ENCODE peak calls at places on chromosome 20, in six cellular contexts. O is nephron progenitor cell, D is epithelial cell of esophagus, S is cardiac fibroblast, N is PC-3, G is right lobe of liver. A is an unnamed sample.

GRCh38 chr20:57048027-57048869 is 218.2 kb downstream of the BMP7 start:
- DNase-seq in O (peak; percentile 69), D (peak; percentile 25), S (no peak), N (peak; percentile 70), G (no peak), A (peak; percentile 33)

GRCh38 chr20:25249198-25249931 is 1.5 kb downstream of the PYGB start:
- DNase-seq in O (no peak), D (peak; percentile 41), S (peak; percentile 29), N (peak; percentile 50), G (no peak), A (no peak)

GRCh38 chr20:23386304-23387117 is 24.5 kb downstream of the GZF1 start:
- DNase-seq in O (no peak), D (no peak), S (no peak), N (no peak), G (no peak), A (no peak)

GRCh38 chr20:63223121-63223825 is 7.3 kb upstream of the YTHDF1 start:
- DNase-seq in O (peak; percentile 65), D (peak; percentile 51), S (peak; percentile 45), N (peak; percentile 61), G (no peak), A (no peak)

GRCh38 chr20:1322511-1323245 is 6.3 kb downstream of the SDCBP2 start:
- DNase-seq in O (no peak), D (peak; percentile 94), S (peak; percentile 98), N (peak; percentile 85), G (no peak), A (no peak)

GRCh38 chr20:62066983-62067433 is 1.3 kb upstream of the TAF4 start:
- DNase-seq in O (no peak), D (no peak), S (peak; percentile 21), N (no peak), G (no peak), A (no peak)

GRCh38 chr20:62997626-62998025 is 9.1 kb downstream of the BHLHE23 start:
- DNase-seq in O (no peak), D (no peak), S (no peak), N (no peak), G (no peak), A (no peak)

GRCh38 chr20:35007413-35007812 is 51.7 kb downstream of the MYH7B start:
- DNase-seq in O (no peak), D (no peak), S (no peak), N (no peak), G (peak; percentile 22), A (no peak)

GRCh38 chr20:25314497-25315417 is 66.9 kb downstream of the PYGB start:
- DNase-seq in O (no peak), D (no peak), S (no peak), N (no peak), G (peak; percentile 40), A (no peak)

GRCh38 chr20:34637245-34638185 is 39.4 kb downstream of the PIGU start:
- DNase-seq in O (no peak), D (peak; percentile 60), S (peak; percentile 97), N (peak; percentile 39), G (no peak), A (no peak)

GRCh38 chr20:33211817-33212424 is 5.2 kb upstream of the BPIFA3 start:
- DNase-seq in O (peak; percentile 49), D (peak; percentile 63), S (peak; percentile 57), N (peak; percentile 69), G (peak; percentile 62), A (peak; percentile 58)

GRCh38 chr20:47888351-47888750 is 103.1 kb upstream of the SULF2 start:
- DNase-seq in O (no peak), D (no peak), S (no peak), N (no peak), G (no peak), A (no peak)

GRCh38 chr20:60993647-60994046 is 258.4 kb upstream of the CDH4 start:
- DNase-seq in O (no peak), D (no peak), S (no peak), N (peak; percentile 2), G (no peak), A (no peak)

GRCh38 chr20:56518999-56519398 is 5.5 kb upstream of the FAM209A start:
- DNase-seq in O (no peak), D (no peak), S (no peak), N (no peak), G (no peak), A (no peak)

GRCh38 chr20:13259921-13260320 is 38.8 kb downstream of the ISM1 start:
- DNase-seq in O (no peak), D (no peak), S (no peak), N (no peak), G (no peak), A (no peak)

GRCh38 chr20:51335329-51335841 is 207.1 kb downstream of the NFATC2 start:
- DNase-seq in O (no peak), D (peak; percentile 95), S (peak; percentile 99), N (peak; percentile 98), G (no peak), A (no peak)

GRCh38 chr20:25510721-25511120 is 74.6 kb downstream of the NINL start:
- DNase-seq in O (no peak), D (no peak), S (no peak), N (no peak), G (no peak), A (no peak)

GRCh38 chr20:36808317-36809257 is 35.0 kb upstream of the DSN1 start:
- DNase-seq in O (peak; percentile 69), D (peak; percentile 96), S (peak; percentile 95), N (peak; percentile 66), G (peak; percentile 70), A (no peak)

DNA sequence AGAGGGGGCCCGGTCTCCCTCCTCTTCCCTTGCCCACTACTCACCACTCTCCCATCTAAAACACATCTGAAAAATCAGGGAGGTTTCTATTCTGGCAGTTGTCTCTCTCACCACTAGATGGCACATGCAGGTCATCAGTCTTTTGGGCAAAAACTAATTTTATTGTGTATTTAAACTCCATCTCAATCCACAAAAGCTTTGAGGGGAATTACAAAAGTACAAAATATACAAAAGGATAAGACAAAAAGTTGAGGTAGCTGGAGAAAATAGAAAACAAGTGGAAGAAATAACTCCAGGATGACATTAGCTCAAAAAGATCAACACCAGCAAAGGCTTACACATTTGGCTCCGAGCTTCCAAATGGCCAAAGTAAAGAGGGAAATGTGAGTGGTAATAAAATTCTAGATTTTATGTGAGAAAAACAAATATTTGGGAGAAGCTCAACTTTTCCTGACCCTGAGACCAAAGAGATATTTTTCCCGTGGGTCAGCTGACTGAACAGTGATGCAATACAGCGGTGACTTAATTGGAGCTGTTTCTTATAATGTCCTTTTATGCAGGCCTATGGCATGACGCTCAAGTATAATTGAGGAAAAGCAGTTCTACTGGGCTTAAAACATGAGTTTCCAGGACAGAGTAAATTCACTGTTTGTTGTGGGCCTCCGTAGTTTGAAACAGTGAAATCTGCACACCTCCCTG is 79.8 kb upstream of the CHD6 start:
- DNase-seq in O (peak; percentile 12), D (peak; percentile 40), S (peak; percentile 53), N (peak; percentile 70), G (no peak), A (no peak)
- TF ChIP-seq CTCF in O (peak; percentile 82), D (peak; percentile 90), S (peak; percentile 90), N (peak; percentile 96), G (peak; percentile 76), A (peak; percentile 88)

DNA sequence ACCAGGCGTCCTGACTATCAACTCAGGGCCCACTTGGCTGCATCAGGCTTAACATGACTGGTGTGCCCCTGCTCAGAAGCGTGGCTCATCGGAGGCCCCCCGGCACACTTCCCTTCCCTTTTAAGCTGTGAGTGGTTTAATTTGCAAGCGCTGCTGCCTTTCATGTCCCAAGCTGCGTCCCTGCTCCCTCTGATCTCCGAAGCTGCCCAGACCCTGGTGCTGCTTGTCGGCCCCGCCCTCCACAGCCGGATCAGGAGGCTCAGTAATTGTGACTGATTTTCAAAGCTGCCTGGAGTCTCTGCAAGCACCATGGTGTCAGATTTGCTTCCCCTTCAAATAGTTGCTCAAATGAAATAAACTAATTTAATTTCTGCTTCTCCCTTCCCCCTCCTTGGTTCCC is 71.1 kb downstream of the CDH22 start:
- DNase-seq in O (peak; percentile 28), D (no peak), S (no peak), N (no peak), G (no peak), A (no peak)
- TF ChIP-seq CTCF in O (no peak), D (no peak), S (no peak), N (no peak), G (no peak), A (no peak)

DNA sequence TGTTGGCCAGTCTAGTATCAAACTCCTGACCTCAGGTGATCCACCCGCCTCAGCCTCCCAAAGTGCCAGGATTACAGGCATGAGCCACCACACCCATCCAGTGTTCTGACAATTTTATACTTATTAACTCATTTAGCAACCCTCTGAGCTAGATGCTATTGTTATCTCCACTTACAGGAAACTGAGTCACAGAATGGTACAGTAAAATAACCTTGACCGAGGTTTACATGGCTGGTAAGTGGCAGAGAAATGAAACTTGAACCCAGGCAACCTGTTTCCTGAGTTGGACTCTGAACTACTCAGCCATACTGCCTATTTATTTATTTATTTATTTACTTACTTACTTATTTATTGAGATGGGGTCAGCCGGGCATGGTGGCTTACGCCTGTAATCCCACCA is 6.6 kb upstream of the SIGLEC1 start:
- DNase-seq in O (no peak), D (no peak), S (no peak), N (no peak), G (no peak), A (no peak)
- TF ChIP-seq CTCF in O (no peak), D (no peak), S (no peak), N (no peak), G (no peak), A (no peak)

GRCh38 chr20:59647271-59647670 is 42.9 kb downstream of the PHACTR3 start:
- DNase-seq in O (no peak), D (no peak), S (no peak), N (no peak), G (no peak), A (no peak)
- TF ChIP-seq CTCF in O (no peak), D (no peak), S (no peak), N (no peak), G (no peak), A (no peak)

GRCh38 chr20:20465259-20465658 is 97.4 kb downstream of the INSM1 start:
- DNase-seq in O (no peak), D (no peak), S (peak; percentile 25), N (peak; percentile 25), G (no peak), A (no peak)
- TF ChIP-seq CTCF in O (peak; percentile 31), D (peak; percentile 39), S (peak; percentile 52), N (peak; percentile 62), G (no peak), A (peak; percentile 53)

GRCh38 chr20:21968486-21968885 is 263.0 kb downstream of the PAX1 start:
- DNase-seq in O (no peak), D (no peak), S (peak; percentile 7), N (no peak), G (no peak), A (no peak)
- TF ChIP-seq CTCF in O (no peak), D (no peak), S (no peak), N (no peak), G (peak; percentile 22), A (no peak)